ENCODE peak calls at places on chromosomes 13 and 19, in four cellular contexts. N is coronary artery, Y is nucleus accumbens, M is HuH-7. D is an unnamed sample.

GRCh38 chr13:27259831-27260230 is 8.5 kb downstream of the RPL21 start:
- DNase-seq in M (no peak), Y (no peak), N (no peak), D (no peak)

GRCh38 chr13:72221276-72221962 is 354.4 kb upstream of the DACH1 start:
- DNase-seq in N (no peak), Y (no peak), M (peak), D (no peak)

GRCh38 chr13:110126391-110126961 is 180.5 kb downstream of the COL4A1 start:
- DNase-seq in N (peak), M (no peak), Y (no peak), D (peak)

GRCh38 chr13:59666504-59666903 is 497.2 kb downstream of the DIAPH3 start:
- DNase-seq in N (no peak), M (no peak), Y (no peak), D (no peak)

GRCh38 chr13:114119196-114119595 is 13.2 kb downstream of the RASA3 start:
- DNase-seq in M (no peak), N (no peak), Y (no peak), D (no peak)

GRCh38 chr19:344625-345319 is at the start of gene MIER2:
- DNase-seq in M (peak), Y (peak), N (no peak), D (peak)

GRCh38 chr19:44212250-44212864 is at the start of gene ZNF227:
- DNase-seq in N (peak), Y (peak), M (peak), D (peak)

GRCh38 chr19:2247433-2248101 is 1.6 kb upstream of the AMH start:
- DNase-seq in Y (no peak), M (no peak), N (no peak), D (no peak)

GRCh38 chr19:49431330-49431749 is 6.2 kb downstream of the GFY start:
- DNase-seq in M (no peak), N (no peak), Y (no peak), D (peak)

GRCh38 chr13:59452189-59452588 is 711.5 kb downstream of the DIAPH3 start:
- DNase-seq in M (no peak), Y (no peak), N (no peak), D (no peak)

GRCh38 chr19:3047307-3048189 is 14.7 kb downstream of the TLE5 start:
- DNase-seq in N (peak), Y (no peak), M (peak), D (no peak)

D was measured in occipital lobe.